ENCODE peak calls at places on chromosomes 16 and 17, in six cellular contexts. One of them, this sample, is unnamed.
A peak's percentile ranks its signal among the peaks of the same experiment; 100 is the strongest.

GRCh38 chr16:81429045-81429521 is 15.5 kb upstream of the CMIP start:
- DNase-seq in HCT116: peak; percentile 68
- DNase-seq in D341Med: peak; percentile 66
- DNase-seq in NCI-H446: no peak
- DNase-seq in cardiac muscle cell: peak; percentile 48
- DNase-seq in Right ventricle myocardium superior: peak; percentile 59
- DNase-seq in this sample: no peak

GRCh38 chr16:17224859-17225258 is 245.9 kb downstream of the XYLT1 start:
- DNase-seq in D341Med: no peak
- DNase-seq in cardiac muscle cell: no peak
- DNase-seq in Right ventricle myocardium superior: peak; percentile 49
- DNase-seq in NCI-H446: no peak
- DNase-seq in HCT116: no peak
- DNase-seq in this sample: no peak

GRCh38 chr16:86819523-86819887 is 241.2 kb downstream of the FOXL1 start:
- DNase-seq in NCI-H446: no peak
- DNase-seq in HCT116: no peak
- DNase-seq in cardiac muscle cell: no peak
- DNase-seq in D341Med: no peak
- DNase-seq in Right ventricle myocardium superior: no peak
- DNase-seq in this sample: no peak

GRCh38 chr17:72422505-72423285 is 301.9 kb downstream of the SOX9 start:
- DNase-seq in Right ventricle myocardium superior: peak; percentile 68
- DNase-seq in NCI-H446: no peak
- DNase-seq in cardiac muscle cell: peak; percentile 21
- DNase-seq in HCT116: peak; percentile 95
- DNase-seq in D341Med: no peak
- DNase-seq in this sample: peak; percentile 99

GRCh38 chr17:79038545-79039135 is 14.7 kb downstream of the C1QTNF1 start:
- DNase-seq in HCT116: no peak
- DNase-seq in Right ventricle myocardium superior: peak; percentile 70
- DNase-seq in D341Med: peak; percentile 26
- DNase-seq in cardiac muscle cell: no peak
- DNase-seq in NCI-H446: no peak
- DNase-seq in this sample: no peak

GRCh38 chr17:59435238-59435637 is 103.8 kb downstream of the YPEL2 start:
- DNase-seq in Right ventricle myocardium superior: no peak
- DNase-seq in D341Med: no peak
- DNase-seq in cardiac muscle cell: no peak
- DNase-seq in HCT116: no peak
- DNase-seq in NCI-H446: no peak
- DNase-seq in this sample: peak; percentile 35

GRCh38 chr16:3618782-3619166 is 7.4 kb upstream of the SLX4 start:
- DNase-seq in NCI-H446: no peak
- DNase-seq in HCT116: peak; percentile 68
- DNase-seq in cardiac muscle cell: no peak
- DNase-seq in D341Med: no peak
- DNase-seq in Right ventricle myocardium superior: no peak
- DNase-seq in this sample: no peak

GRCh38 chr17:67920212-67920611 is 76.1 kb downstream of the C17orf58 start:
- DNase-seq in HCT116: no peak
- DNase-seq in cardiac muscle cell: no peak
- DNase-seq in Right ventricle myocardium superior: no peak
- DNase-seq in D341Med: peak; percentile 48
- DNase-seq in NCI-H446: no peak
- DNase-seq in this sample: no peak

GRCh38 chr17:50841949-50842354 is 6.6 kb downstream of the WFIKKN2 start:
- DNase-seq in NCI-H446: peak; percentile 69
- DNase-seq in D341Med: peak; percentile 92
- DNase-seq in cardiac muscle cell: peak; percentile 81
- DNase-seq in Right ventricle myocardium superior: peak; percentile 81
- DNase-seq in HCT116: peak; percentile 61
- DNase-seq in this sample: peak; percentile 70

GRCh38 chr16:46482895-46483294 is 138.3 kb downstream of the SHCBP1 start:
- DNase-seq in cardiac muscle cell: no peak
- DNase-seq in HCT116: no peak
- DNase-seq in NCI-H446: no peak
- DNase-seq in D341Med: no peak
- DNase-seq in Right ventricle myocardium superior: no peak
- DNase-seq in this sample: no peak

GRCh38 chr17:50165066-50165465 is 739 bp upstream of the SGCA start:
- DNase-seq in Right ventricle myocardium superior: no peak
- DNase-seq in D341Med: no peak
- DNase-seq in cardiac muscle cell: no peak
- DNase-seq in HCT116: no peak
- DNase-seq in NCI-H446: no peak
- DNase-seq in this sample: no peak

GRCh38 chr16:1028056-1028455 is 44.5 kb upstream of the SSTR5 start:
- DNase-seq in Right ventricle myocardium superior: no peak
- DNase-seq in HCT116: no peak
- DNase-seq in D341Med: no peak
- DNase-seq in cardiac muscle cell: no peak
- DNase-seq in NCI-H446: no peak
- DNase-seq in this sample: no peak

GRCh38 chr16:8782673-8783072 is 14.8 kb downstream of the TMEM186 start:
- DNase-seq in D341Med: no peak
- DNase-seq in NCI-H446: no peak
- DNase-seq in cardiac muscle cell: no peak
- DNase-seq in HCT116: no peak
- DNase-seq in Right ventricle myocardium superior: no peak
- DNase-seq in this sample: no peak

GRCh38 chr17:45705123-45706009 is 78.8 kb upstream of the CRHR1 start:
- DNase-seq in cardiac muscle cell: no peak
- DNase-seq in D341Med: no peak
- DNase-seq in HCT116: peak; percentile 91
- DNase-seq in Right ventricle myocardium superior: no peak
- DNase-seq in NCI-H446: no peak
- DNase-seq in this sample: peak; percentile 31

GRCh38 chr16:67718668-67719047 is 458 bp downstream of the GFOD2 start:
- DNase-seq in D341Med: no peak
- DNase-seq in Right ventricle myocardium superior: no peak
- DNase-seq in cardiac muscle cell: no peak
- DNase-seq in HCT116: no peak
- DNase-seq in NCI-H446: no peak
- DNase-seq in this sample: no peak

GRCh38 chr16:52193441-52193840 is 353.5 kb downstream of the TOX3 start:
- DNase-seq in Right ventricle myocardium superior: no peak
- DNase-seq in NCI-H446: no peak
- DNase-seq in D341Med: no peak
- DNase-seq in cardiac muscle cell: no peak
- DNase-seq in HCT116: no peak
- DNase-seq in this sample: no peak

GRCh38 chr16:66899945-66900688 is 18.6 kb downstream of the CDH16 start:
- DNase-seq in cardiac muscle cell: peak; percentile 89
- DNase-seq in NCI-H446: no peak
- DNase-seq in D341Med: peak; percentile 52
- DNase-seq in HCT116: no peak
- DNase-seq in Right ventricle myocardium superior: peak; percentile 83
- DNase-seq in this sample: peak; percentile 39

GRCh38 chr16:89324056-89325010 is 106.8 kb downstream of the ZNF778 start:
- DNase-seq in HCT116: no peak
- DNase-seq in Right ventricle myocardium superior: peak; percentile 36
- DNase-seq in NCI-H446: no peak
- DNase-seq in D341Med: no peak
- DNase-seq in cardiac muscle cell: no peak
- DNase-seq in this sample: no peak

GRCh38 chr17:19391432-19391831 is 4.4 kb upstream of the MFAP4 start:
- DNase-seq in Right ventricle myocardium superior: peak; percentile 17
- DNase-seq in HCT116: no peak
- DNase-seq in D341Med: no peak
- DNase-seq in NCI-H446: no peak
- DNase-seq in cardiac muscle cell: no peak
- DNase-seq in this sample: no peak

GRCh38 chr17:33396818-33397217 is 103.7 kb upstream of the ASIC2 start:
- DNase-seq in Right ventricle myocardium superior: no peak
- DNase-seq in cardiac muscle cell: no peak
- DNase-seq in HCT116: no peak
- DNase-seq in NCI-H446: no peak
- DNase-seq in D341Med: no peak
- DNase-seq in this sample: no peak

GRCh38 chr16:21283521-21284289 is 5.6 kb upstream of the CRYM start:
- DNase-seq in cardiac muscle cell: peak; percentile 86
- DNase-seq in NCI-H446: no peak
- DNase-seq in HCT116: no peak
- DNase-seq in Right ventricle myocardium superior: peak; percentile 72
- DNase-seq in D341Med: peak; percentile 37
- DNase-seq in this sample: peak; percentile 34

GRCh38 chr16:4404967-4405696 is 11.3 kb downstream of the CORO7 start:
- DNase-seq in HCT116: no peak
- DNase-seq in cardiac muscle cell: no peak
- DNase-seq in Right ventricle myocardium superior: no peak
- DNase-seq in D341Med: peak; percentile 14
- DNase-seq in NCI-H446: no peak
- DNase-seq in this sample: no peak

GRCh38 chr16:88854306-88855111 is 2.2 kb downstream of the GALNS start:
- DNase-seq in HCT116: no peak
- DNase-seq in NCI-H446: no peak
- DNase-seq in D341Med: no peak
- DNase-seq in Right ventricle myocardium superior: no peak
- DNase-seq in cardiac muscle cell: no peak
- DNase-seq in this sample: no peak

GRCh38 chr16:90008708-90009145 is 10.5 kb downstream of the DBNDD1 start:
- DNase-seq in Right ventricle myocardium superior: no peak
- DNase-seq in NCI-H446: no peak
- DNase-seq in D341Med: no peak
- DNase-seq in cardiac muscle cell: no peak
- DNase-seq in HCT116: no peak
- DNase-seq in this sample: no peak

GRCh38 chr16:73746554-73746953 is 550.1 kb upstream of the PSMD7 start:
- DNase-seq in NCI-H446: no peak
- DNase-seq in HCT116: no peak
- DNase-seq in cardiac muscle cell: no peak
- DNase-seq in Right ventricle myocardium superior: no peak
- DNase-seq in D341Med: no peak
- DNase-seq in this sample: no peak

GRCh38 chr17:40516581-40517285 is 15.3 kb upstream of the TNS4 start:
- DNase-seq in HCT116: peak; percentile 62
- DNase-seq in D341Med: no peak
- DNase-seq in cardiac muscle cell: no peak
- DNase-seq in NCI-H446: no peak
- DNase-seq in Right ventricle myocardium superior: no peak
- DNase-seq in this sample: no peak

GRCh38 chr17:39527220-39527813 is 66.0 kb downstream of the CDK12 start:
- DNase-seq in D341Med: peak; percentile 68
- DNase-seq in NCI-H446: no peak
- DNase-seq in Right ventricle myocardium superior: no peak
- DNase-seq in cardiac muscle cell: peak; percentile 17
- DNase-seq in HCT116: peak; percentile 12
- DNase-seq in this sample: peak; percentile 11